ENCODE peak calls at places on chromosome 3, in five cellular contexts. One of them, this sample, is unnamed.

GRCh38 chr3:157347577-157348303 is 88.9 kb upstream of the PTX3 start:
- DNase-seq in A549: no peak
- DNase-seq in uterus: no peak
- DNase-seq in ovary: no peak
- DNase-seq in Peyer's patch: no peak
- DNase-seq in this sample: no peak

GRCh38 chr3:66035763-66036477 is 2.8 kb downstream of the MAGI1 start:
- DNase-seq in A549: no peak
- DNase-seq in uterus: no peak
- DNase-seq in ovary: no peak
- DNase-seq in Peyer's patch: no peak
- DNase-seq in this sample: no peak

GRCh38 chr3:188962253-188963247 is 209.2 kb upstream of the TPRG1 start:
- DNase-seq in A549: no peak
- DNase-seq in uterus: no peak
- DNase-seq in ovary: no peak
- DNase-seq in Peyer's patch: no peak
- DNase-seq in this sample: no peak

GRCh38 chr3:182392182-182392917 is 401.0 kb upstream of the ATP11B start:
- DNase-seq in A549: no peak
- DNase-seq in uterus: no peak
- DNase-seq in ovary: no peak
- DNase-seq in Peyer's patch: no peak
- DNase-seq in this sample: no peak

GRCh38 chr3:107683447-107683846 is 160.7 kb downstream of the BBX start:
- DNase-seq in A549: no peak
- DNase-seq in uterus: no peak
- DNase-seq in ovary: no peak
- DNase-seq in Peyer's patch: no peak
- DNase-seq in this sample: no peak

GRCh38 chr3:69651765-69652164 is 87.5 kb upstream of the MITF start:
- DNase-seq in A549: no peak
- DNase-seq in uterus: no peak
- DNase-seq in ovary: no peak
- DNase-seq in Peyer's patch: no peak
- DNase-seq in this sample: no peak

GRCh38 chr3:41127414-41127813 is 71.9 kb upstream of the CTNNB1 start:
- DNase-seq in A549: no peak
- DNase-seq in uterus: no peak
- DNase-seq in ovary: no peak
- DNase-seq in Peyer's patch: no peak
- DNase-seq in this sample: no peak

GRCh38 chr3:185152433-185153169 is at the start of gene C3orf70:
- DNase-seq in A549: peak
- DNase-seq in uterus: peak
- DNase-seq in ovary: peak
- DNase-seq in Peyer's patch: no peak
- DNase-seq in this sample: peak

GRCh38 chr3:137035631-137036030 is 77.8 kb downstream of the IL20RB start:
- DNase-seq in A549: peak
- DNase-seq in uterus: no peak
- DNase-seq in ovary: no peak
- DNase-seq in Peyer's patch: no peak
- DNase-seq in this sample: no peak

GRCh38 chr3:42492508-42493080 is 9.8 kb upstream of the VIPR1 start:
- DNase-seq in A549: no peak
- DNase-seq in uterus: no peak
- DNase-seq in ovary: no peak
- DNase-seq in Peyer's patch: peak
- DNase-seq in this sample: no peak

GRCh38 chr3:172824229-172824628 is 73.7 kb downstream of the ECT2 start:
- DNase-seq in A549: no peak
- DNase-seq in uterus: no peak
- DNase-seq in ovary: no peak
- DNase-seq in Peyer's patch: no peak
- DNase-seq in this sample: no peak

GRCh38 chr3:161560006-161560637 is 63.5 kb downstream of the OTOL1 start:
- DNase-seq in A549: peak
- DNase-seq in uterus: peak
- DNase-seq in ovary: no peak
- DNase-seq in Peyer's patch: no peak
- DNase-seq in this sample: no peak

GRCh38 chr3:119318871-119319270 is 24.7 kb downstream of the ARHGAP31 start:
- DNase-seq in A549: no peak
- DNase-seq in uterus: no peak
- DNase-seq in ovary: no peak
- DNase-seq in Peyer's patch: no peak
- DNase-seq in this sample: no peak

GRCh38 chr3:13975686-13976085 is 95.8 kb upstream of the WNT7A start:
- DNase-seq in A549: no peak
- DNase-seq in uterus: no peak
- DNase-seq in ovary: no peak
- DNase-seq in Peyer's patch: no peak
- DNase-seq in this sample: no peak

GRCh38 chr3:175664911-175665310 is 805.8 kb downstream of the NAALADL2 start:
- DNase-seq in A549: no peak
- DNase-seq in uterus: no peak
- DNase-seq in ovary: no peak
- DNase-seq in Peyer's patch: no peak
- DNase-seq in this sample: no peak

GRCh38 chr3:46098319-46098761 is 71.1 kb upstream of the XCR1 start:
- DNase-seq in A549: no peak
- DNase-seq in uterus: peak
- DNase-seq in ovary: no peak
- DNase-seq in Peyer's patch: peak
- DNase-seq in this sample: peak

GRCh38 chr3:130626021-130626420 is 109.0 kb downstream of the COL6A6 start:
- DNase-seq in A549: no peak
- DNase-seq in uterus: no peak
- DNase-seq in ovary: no peak
- DNase-seq in Peyer's patch: no peak
- DNase-seq in this sample: no peak

GRCh38 chr3:177642482-177643163 is 445.3 kb upstream of the TBL1XR1 start:
- DNase-seq in A549: no peak
- DNase-seq in uterus: no peak
- DNase-seq in ovary: no peak
- DNase-seq in Peyer's patch: no peak
- DNase-seq in this sample: no peak

GRCh38 chr3:177824190-177824786 is 627.0 kb upstream of the TBL1XR1 start:
- DNase-seq in A549: peak
- DNase-seq in uterus: peak
- DNase-seq in ovary: peak
- DNase-seq in Peyer's patch: no peak
- DNase-seq in this sample: peak

GRCh38 chr3:150030841-150031240 is 60.1 kb upstream of the PFN2 start:
- DNase-seq in A549: no peak
- DNase-seq in uterus: no peak
- DNase-seq in ovary: no peak
- DNase-seq in Peyer's patch: no peak
- DNase-seq in this sample: no peak

GRCh38 chr3:14174483-14174882 is 3.9 kb downstream of the XPC start:
- DNase-seq in A549: no peak
- DNase-seq in uterus: no peak
- DNase-seq in ovary: no peak
- DNase-seq in Peyer's patch: no peak
- DNase-seq in this sample: no peak

GRCh38 chr3:107366766-107367165 is 10.5 kb upstream of the CCDC54 start:
- DNase-seq in A549: no peak
- DNase-seq in uterus: no peak
- DNase-seq in ovary: no peak
- DNase-seq in Peyer's patch: no peak
- DNase-seq in this sample: no peak

GRCh38 chr3:116394365-116394764 is 50.9 kb downstream of the LSAMP start:
- DNase-seq in A549: no peak
- DNase-seq in uterus: no peak
- DNase-seq in ovary: no peak
- DNase-seq in Peyer's patch: no peak
- DNase-seq in this sample: no peak

GRCh38 chr3:11624161-11624560 is 19.6 kb downstream of the VGLL4 start:
- DNase-seq in A549: no peak
- DNase-seq in uterus: no peak
- DNase-seq in ovary: no peak
- DNase-seq in Peyer's patch: no peak
- DNase-seq in this sample: no peak

GRCh38 chr3:24579008-24579407 is 84.4 kb upstream of the THRB start:
- DNase-seq in A549: no peak
- DNase-seq in uterus: no peak
- DNase-seq in ovary: no peak
- DNase-seq in Peyer's patch: no peak
- DNase-seq in this sample: no peak

GRCh38 chr3:141452045-141452444 is 34.8 kb upstream of the RASA2 start:
- DNase-seq in A549: peak
- DNase-seq in uterus: no peak
- DNase-seq in ovary: no peak
- DNase-seq in Peyer's patch: no peak
- DNase-seq in this sample: peak

GRCh38 chr3:71979155-71979554 is 194.2 kb upstream of the PROK2 start:
- DNase-seq in A549: no peak
- DNase-seq in uterus: no peak
- DNase-seq in ovary: no peak
- DNase-seq in Peyer's patch: no peak
- DNase-seq in this sample: no peak

GRCh38 chr3:170506556-170506955 is 79.3 kb downstream of the SLC7A14 start:
- DNase-seq in A549: peak
- DNase-seq in uterus: no peak
- DNase-seq in ovary: no peak
- DNase-seq in Peyer's patch: no peak
- DNase-seq in this sample: no peak

GRCh38 chr3:4720316-4721075 is 227.3 kb downstream of the ITPR1 start:
- DNase-seq in A549: peak
- DNase-seq in uterus: peak
- DNase-seq in ovary: peak
- DNase-seq in Peyer's patch: peak
- DNase-seq in this sample: peak

DNA sequence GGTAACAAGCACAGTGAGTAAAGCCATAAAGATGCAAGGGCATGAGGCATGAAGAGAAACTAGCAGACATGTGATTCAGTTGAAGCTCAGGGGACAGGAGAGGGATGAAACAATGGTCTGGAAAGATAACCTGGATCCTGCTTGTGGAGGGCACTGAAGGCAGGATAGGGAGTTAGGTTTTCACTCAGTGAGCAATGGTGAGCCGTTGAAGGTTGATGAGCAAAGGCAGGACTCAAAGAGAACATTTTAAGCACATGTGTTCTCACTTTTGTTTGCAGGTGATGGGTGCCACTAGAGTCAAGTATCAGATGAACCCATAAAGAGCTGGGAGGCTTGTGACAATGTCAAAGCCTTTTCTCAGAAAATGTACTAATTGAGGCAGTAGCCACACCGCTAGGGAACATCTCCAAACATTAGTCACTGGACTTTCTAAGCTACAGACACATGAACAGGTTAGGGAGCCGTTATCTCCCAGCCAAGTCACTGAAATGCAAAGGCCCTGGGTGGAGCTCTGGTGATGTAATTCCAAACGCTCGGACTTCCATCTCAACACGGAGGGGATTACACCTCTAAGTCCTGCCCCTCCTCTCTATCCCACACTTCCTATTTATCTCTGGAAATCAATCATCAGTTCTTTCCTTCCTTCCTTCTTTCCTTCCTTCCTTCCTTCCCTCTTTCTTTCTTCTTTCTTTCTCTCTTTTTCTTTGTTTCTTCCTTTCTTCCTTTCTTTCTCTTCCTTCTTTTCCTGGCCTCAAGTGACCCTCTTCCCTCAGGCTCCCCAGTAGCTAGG is 22.7 kb downstream of the KLHL6 start:
- DNase-seq in A549: no peak
- DNase-seq in uterus: no peak
- DNase-seq in ovary: no peak
- DNase-seq in Peyer's patch: peak
- DNase-seq in this sample: no peak
- TF ChIP-seq CTCF in A549: no peak
- TF ChIP-seq CTCF in uterus: no peak
- TF ChIP-seq CTCF in ovary: no peak
- TF ChIP-seq CTCF in Peyer's patch: no peak
- TF ChIP-seq CTCF in this sample: no peak

GRCh38 chr3:101677436-101678286 is 729 bp upstream of the ZBTB11 start:
- DNase-seq in A549: no peak
- DNase-seq in uterus: peak
- DNase-seq in ovary: peak
- DNase-seq in Peyer's patch: peak
- DNase-seq in this sample: no peak

GRCh38 chr3:101675709-101676218 is 1.2 kb downstream of the ZBTB11 start:
- DNase-seq in A549: no peak
- DNase-seq in uterus: peak
- DNase-seq in ovary: peak
- DNase-seq in Peyer's patch: peak
- DNase-seq in this sample: peak

GRCh38 chr3:101676219-101676764 is 640 bp downstream of the ZBTB11 start:
- DNase-seq in A549: peak
- DNase-seq in uterus: peak
- DNase-seq in ovary: peak
- DNase-seq in Peyer's patch: peak
- DNase-seq in this sample: peak

GRCh38 chr3:101674518-101674917 is 2.4 kb downstream of the ZBTB11 start:
- DNase-seq in A549: no peak
- DNase-seq in uterus: no peak
- DNase-seq in ovary: no peak
- DNase-seq in Peyer's patch: no peak
- DNase-seq in this sample: no peak

GRCh38 chr3:101676765-101677435 is at the start of gene ZBTB11:
- DNase-seq in A549: peak
- DNase-seq in uterus: peak
- DNase-seq in ovary: peak
- DNase-seq in Peyer's patch: peak
- DNase-seq in this sample: peak
- TF ChIP-seq POLR2A in A549: peak
- TF ChIP-seq POLR2A in uterus: peak
- TF ChIP-seq POLR2A in ovary: peak
- TF ChIP-seq POLR2A in Peyer's patch: peak
- TF ChIP-seq POLR2A in this sample: peak

GRCh38 chr3:30606301-30607031 is at the start of gene TGFBR2:
- DNase-seq in A549: peak
- DNase-seq in uterus: peak
- DNase-seq in ovary: peak
- DNase-seq in Peyer's patch: peak
- DNase-seq in this sample: peak
- TF ChIP-seq CTCF in A549: no peak
- TF ChIP-seq CTCF in uterus: peak
- TF ChIP-seq CTCF in ovary: no peak
- TF ChIP-seq CTCF in Peyer's patch: peak
- TF ChIP-seq CTCF in this sample: no peak

DNA sequence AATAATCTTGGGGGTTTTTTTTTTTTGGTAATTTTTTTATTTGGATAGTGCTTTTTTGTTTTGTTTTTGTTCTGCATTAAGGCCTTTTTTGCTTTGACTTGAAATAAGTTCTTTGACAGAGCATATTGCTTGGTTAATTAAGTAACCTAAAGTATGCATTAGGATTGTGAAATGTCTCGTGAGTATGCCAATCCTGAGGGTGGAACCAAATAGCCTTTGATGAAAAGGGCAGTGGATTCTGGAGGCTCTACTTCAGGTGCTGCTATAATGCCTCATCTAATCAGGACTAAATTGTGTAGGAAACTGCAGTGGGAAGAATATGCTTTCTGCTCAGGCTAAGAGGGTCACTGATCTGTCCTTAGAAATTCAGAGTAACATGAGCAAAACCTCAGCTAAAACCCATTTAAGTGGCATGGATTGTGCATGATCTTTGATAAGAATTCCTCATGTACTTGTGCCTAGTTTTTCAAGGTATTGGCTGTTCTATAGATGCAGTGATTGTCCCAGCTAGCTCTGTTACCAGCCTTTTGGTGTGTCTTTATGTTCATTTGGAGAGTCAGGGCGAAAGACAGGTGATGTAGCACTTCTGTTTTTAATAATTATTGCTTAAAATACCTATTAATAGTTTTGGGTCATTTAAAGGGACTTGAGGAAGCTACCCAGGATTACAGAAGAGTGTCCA is 15.4 kb downstream of the CDV3 start:
- DNase-seq in A549: no peak
- DNase-seq in uterus: no peak
- DNase-seq in ovary: no peak
- DNase-seq in Peyer's patch: no peak
- DNase-seq in this sample: no peak
- TF ChIP-seq POLR2A in A549: no peak
- TF ChIP-seq POLR2A in uterus: no peak
- TF ChIP-seq POLR2A in ovary: no peak
- TF ChIP-seq POLR2A in Peyer's patch: no peak
- TF ChIP-seq POLR2A in this sample: no peak